ENCODE peak calls at places on chromosome 7, in nine cellular contexts. Q, Y, S, X, D, J, M, L and G are unnamed samples.

GRCh38 chr7:141158562-141158961 is 84.7 kb downstream of the TMEM178B start:
- DNase-seq in Q (no peak), Y (peak), S (peak), X (peak), D (no peak), J (no peak), M (peak), L (no peak), G (peak)

GRCh38 chr7:131188367-131189339 is 139.0 kb upstream of the MKLN1 start:
- DNase-seq in Q (no peak), Y (peak), S (peak), X (peak), D (peak), J (no peak), M (no peak), L (peak), G (no peak)

GRCh38 chr7:82327898-82328297 is 115.7 kb downstream of the CACNA2D1 start:
- DNase-seq in Q (no peak), Y (no peak), S (no peak), X (no peak), D (no peak), J (no peak), M (no peak), L (no peak), G (no peak)

GRCh38 chr7:17772581-17773288 is 167.6 kb downstream of the SNX13 start:
- DNase-seq in Q (no peak), Y (no peak), S (no peak), X (no peak), D (no peak), J (no peak), M (no peak), L (no peak), G (no peak)

GRCh38 chr7:151025924-151026671 is 1.8 kb upstream of the ATG9B start:
- DNase-seq in Q (no peak), Y (no peak), S (no peak), X (no peak), D (no peak), J (no peak), M (no peak), L (no peak), G (peak)

GRCh38 chr7:115731796-115732471 is 298.6 kb downstream of the TFEC start:
- DNase-seq in Q (no peak), Y (no peak), S (no peak), X (no peak), D (no peak), J (no peak), M (no peak), L (no peak), G (no peak)

GRCh38 chr7:99002146-99002826 is 124.0 kb downstream of the TRRAP start:
- DNase-seq in Q (no peak), Y (no peak), S (no peak), X (no peak), D (no peak), J (no peak), M (no peak), L (no peak), G (no peak)

GRCh38 chr7:99368750-99369389 is 5.7 kb upstream of the ARPC1B start:
- DNase-seq in Q (no peak), Y (no peak), S (no peak), X (no peak), D (no peak), J (no peak), M (peak), L (no peak), G (no peak)

GRCh38 chr7:27808626-27809025 is 68.7 kb downstream of the TAX1BP1 start:
- DNase-seq in Q (no peak), Y (peak), S (no peak), X (no peak), D (no peak), J (no peak), M (no peak), L (no peak), G (no peak)

GRCh38 chr7:2224934-2225333 is 7.8 kb downstream of the MAD1L1 start:
- DNase-seq in Q (no peak), Y (no peak), S (no peak), X (no peak), D (no peak), J (no peak), M (no peak), L (no peak), G (peak)

GRCh38 chr7:100679927-100680588 is 6.5 kb downstream of the GNB2 start:
- DNase-seq in Q (no peak), Y (no peak), S (no peak), X (peak), D (no peak), J (no peak), M (no peak), L (no peak), G (no peak)

GRCh38 chr7:100437150-100438100 is 1.1 kb upstream of the PPP1R35 start:
- DNase-seq in Q (no peak), Y (no peak), S (no peak), X (peak), D (no peak), J (peak), M (no peak), L (no peak), G (no peak)

GRCh38 chr7:93429563-93429962 is 145.0 kb downstream of the CALCR start:
- DNase-seq in Q (no peak), Y (no peak), S (no peak), X (no peak), D (no peak), J (no peak), M (no peak), L (no peak), G (no peak)

GRCh38 chr7:66043681-66044497 is 31.7 kb upstream of the ASL start:
- DNase-seq in Q (no peak), Y (peak), S (peak), X (peak), D (no peak), J (peak), M (peak), L (no peak), G (peak)

GRCh38 chr7:129952164-129952652 is 552 bp downstream of the UBE2H start:
- DNase-seq in Q (no peak), Y (peak), S (peak), X (peak), D (no peak), J (peak), M (peak), L (no peak), G (peak)

GRCh38 chr7:30730996-30731395 is 20.9 kb upstream of the INMT start:
- DNase-seq in Q (no peak), Y (no peak), S (no peak), X (no peak), D (no peak), J (no peak), M (no peak), L (no peak), G (no peak)

GRCh38 chr7:66682350-66683093 is 53.8 kb downstream of the KCTD7 start:
- DNase-seq in Q (no peak), Y (peak), S (peak), X (peak), D (no peak), J (no peak), M (no peak), L (no peak), G (peak)

GRCh38 chr7:53131697-53132096 is 96.3 kb downstream of the POM121L12 start:
- DNase-seq in Q (no peak), Y (no peak), S (no peak), X (no peak), D (no peak), J (no peak), M (no peak), L (no peak), G (no peak)

GRCh38 chr7:75880242-75880641 is 1.4 kb downstream of the RHBDD2 start:
- DNase-seq in Q (no peak), Y (no peak), S (no peak), X (no peak), D (no peak), J (no peak), M (no peak), L (no peak), G (no peak)

GRCh38 chr7:30727061-30727945 is 24.6 kb upstream of the INMT start:
- DNase-seq in Q (no peak), Y (no peak), S (peak), X (no peak), D (peak), J (no peak), M (peak), L (no peak), G (no peak)

GRCh38 chr7:105238198-105238765 is 150.4 kb downstream of the SRPK2 start:
- DNase-seq in Q (no peak), Y (no peak), S (no peak), X (no peak), D (no peak), J (no peak), M (no peak), L (no peak), G (no peak)

GRCh38 chr7:45192546-45193177 is 35.1 kb downstream of the RAMP3 start:
- DNase-seq in Q (no peak), Y (peak), S (no peak), X (no peak), D (no peak), J (no peak), M (peak), L (no peak), G (no peak)

GRCh38 chr7:40850017-40850416 is 715.2 kb downstream of the SUGCT start:
- DNase-seq in Q (no peak), Y (no peak), S (no peak), X (no peak), D (no peak), J (no peak), M (no peak), L (no peak), G (no peak)

GRCh38 chr7:128916643-128916915 is 6.1 kb upstream of the KCP start:
- DNase-seq in Q (no peak), Y (no peak), S (no peak), X (no peak), D (no peak), J (no peak), M (no peak), L (no peak), G (no peak)

GRCh38 chr7:145293793-145294153 is 457.9 kb upstream of the TPK1 start:
- DNase-seq in Q (no peak), Y (no peak), S (no peak), X (no peak), D (no peak), J (no peak), M (no peak), L (no peak), G (no peak)

GRCh38 chr7:133912916-133913697 is 214.0 kb upstream of the LRGUK start:
- DNase-seq in Q (peak), Y (peak), S (no peak), X (no peak), D (no peak), J (no peak), M (no peak), L (no peak), G (no peak)

GRCh38 chr7:92874567-92874966 is 38.2 kb upstream of the CDK6 start:
- DNase-seq in Q (peak), Y (peak), S (no peak), X (no peak), D (no peak), J (no peak), M (no peak), L (no peak), G (no peak)

GRCh38 chr7:132544999-132545398 is 31.3 kb downstream of the PLXNA4 start:
- DNase-seq in Q (no peak), Y (no peak), S (no peak), X (no peak), D (no peak), J (no peak), M (no peak), L (no peak), G (no peak)

GRCh38 chr7:25686493-25686892 is 458.2 kb upstream of the NPVF start:
- DNase-seq in Q (no peak), Y (no peak), S (no peak), X (no peak), D (no peak), J (no peak), M (no peak), L (no peak), G (no peak)

GRCh38 chr7:50838675-50839377 is 56.1 kb upstream of the GRB10 start:
- DNase-seq in Q (peak), Y (peak), S (no peak), X (peak), D (no peak), J (peak), M (no peak), L (no peak), G (no peak)

GRCh38 chr7:90655566-90655965 is 59.4 kb downstream of the CDK14 start:
- DNase-seq in Q (peak), Y (peak), S (no peak), X (no peak), D (no peak), J (no peak), M (no peak), L (no peak), G (no peak)

GRCh38 chr7:82625377-82625776 is 181.8 kb upstream of the CACNA2D1 start:
- DNase-seq in Q (no peak), Y (no peak), S (peak), X (no peak), D (no peak), J (no peak), M (no peak), L (no peak), G (peak)

GRCh38 chr7:42494722-42495121 is 257.7 kb upstream of the GLI3 start:
- DNase-seq in Q (no peak), Y (no peak), S (no peak), X (peak), D (no peak), J (no peak), M (no peak), L (no peak), G (no peak)

GRCh38 chr7:117781707-117782106 is 91.5 kb downstream of the CTTNBP2 start:
- DNase-seq in Q (no peak), Y (no peak), S (peak), X (no peak), D (no peak), J (no peak), M (no peak), L (no peak), G (peak)

GRCh38 chr7:957418-958220 is 3.1 kb upstream of the ADAP1 start:
- DNase-seq in Q (no peak), Y (no peak), S (no peak), X (peak), D (no peak), J (no peak), M (peak), L (no peak), G (peak)

GRCh38 chr7:134315679-134316538 is 821 bp downstream of the SLC35B4 start:
- DNase-seq in Q (no peak), Y (peak), S (peak), X (no peak), D (no peak), J (no peak), M (no peak), L (no peak), G (peak)

GRCh38 chr7:28565990-28566389 is 153.7 kb downstream of the CREB5 start:
- DNase-seq in Q (no peak), Y (no peak), S (no peak), X (no peak), D (no peak), J (no peak), M (no peak), L (no peak), G (no peak)

GRCh38 chr7:78578701-78579100 is 780.1 kb downstream of the PHTF2 start:
- DNase-seq in Q (no peak), Y (no peak), S (no peak), X (no peak), D (no peak), J (no peak), M (peak), L (no peak), G (no peak)

GRCh38 chr7:158279539-158280466 is 307.8 kb downstream of the PTPRN2 start:
- DNase-seq in Q (no peak), Y (no peak), S (no peak), X (no peak), D (no peak), J (no peak), M (peak), L (no peak), G (no peak)